ENCODE peak calls at places on chromosomes 6 and 20, in ten cellular contexts. X is RWPE1; L is foreskin keratinocyte; B is NCI-H526; U is germinal center; E is NCI-H1417; Y is stimulated activated CD4-positive, alpha-beta T cell treated with anti-CD3 and anti-CD28 coated beads, Interleukin-1b, Interleukin-23, amount 100 ng/mL, for 1 hour; K is HS-27A; Q is T1000; F is stimulated activated CD8-positive, alpha-beta memory T cell treated with anti-CD3 and anti-CD28 coated beads, Interleukin-15, amount 100 ng/mL, for 24 hours. M is an unnamed sample.

GRCh38 chr6:77403424-77403823 is 59.9 kb downstream of the HTR1B start:
- DNase-seq in X (peak), L (no peak), B (no peak), U (no peak), E (no peak), Y (no peak), K (no peak), Q (no peak), F (no peak), M (no peak)

GRCh38 chr6:44115866-44116265 is 11.4 kb downstream of the MRPL14 start:
- DNase-seq in X (peak), L (peak), B (no peak), U (no peak), E (no peak), Y (no peak), K (no peak), Q (no peak), F (no peak), M (no peak)

GRCh38 chr6:168193816-168194701 is 115.0 kb upstream of the FRMD1 start:
- DNase-seq in X (no peak), L (no peak), B (no peak), U (no peak), E (no peak), Y (no peak), K (no peak), Q (no peak), F (no peak), M (no peak)

GRCh38 chr6:33726696-33727095 is 15.2 kb upstream of the UQCC2 start:
- DNase-seq in X (no peak), L (no peak), B (no peak), U (no peak), E (no peak), Y (no peak), K (no peak), Q (no peak), F (no peak), M (no peak)

GRCh38 chr6:130920969-130921368 is 93.8 kb downstream of the SMLR1 start:
- DNase-seq in X (no peak), L (no peak), B (no peak), U (no peak), E (no peak), Y (no peak), K (no peak), Q (no peak), F (no peak), M (no peak)

GRCh38 chr20:54680872-54681297 is 205.5 kb downstream of the DOK5 start:
- DNase-seq in X (peak), L (peak), B (peak), U (no peak), E (peak), Y (no peak), K (no peak), Q (peak), F (no peak), M (no peak)

GRCh38 chr20:3866464-3866863 is 19.8 kb downstream of the MAVS start:
- DNase-seq in X (no peak), L (no peak), B (no peak), U (no peak), E (no peak), Y (no peak), K (no peak), Q (no peak), F (no peak), M (no peak)

GRCh38 chr6:2763876-2764540 is 1.2 kb upstream of the WRNIP1 start:
- DNase-seq in X (no peak), L (no peak), B (no peak), U (no peak), E (peak), Y (no peak), K (no peak), Q (no peak), F (no peak), M (no peak)

GRCh38 chr6:36118550-36119107 is 11.7 kb upstream of the MAPK13 start:
- DNase-seq in X (no peak), L (no peak), B (no peak), U (no peak), E (peak), Y (no peak), K (no peak), Q (peak), F (no peak), M (no peak)

GRCh38 chr6:6494677-6495076 is 93.8 kb upstream of the LY86 start:
- DNase-seq in X (peak), L (no peak), B (no peak), U (peak), E (peak), Y (no peak), K (no peak), Q (no peak), F (no peak), M (no peak)

GRCh38 chr6:19444481-19444880 is 392.7 kb upstream of the ID4 start:
- DNase-seq in X (no peak), L (no peak), B (no peak), U (no peak), E (no peak), Y (no peak), K (no peak), Q (no peak), F (no peak), M (no peak)

GRCh38 chr6:107578642-107579332 is 88.9 kb downstream of the SOBP start:
- DNase-seq in X (no peak), L (no peak), B (peak), U (no peak), E (no peak), Y (no peak), K (no peak), Q (no peak), F (no peak), M (no peak)